ENCODE peak calls at places on chromosomes 1 and 21, in five cellular contexts. K is tibial nerve, R is NCI-H1694, I is kidney glomerular epithelial cell, F is NCI-H345. D is an unnamed sample.

GRCh38 chr1:93758842-93759515 is 77.3 kb upstream of the BCAR3 start:
- DNase-seq in F (no peak), K (no peak), I (no peak), R (no peak), D (no peak)

GRCh38 chr1:21927531-21928237 is 9.4 kb downstream of the HSPG2 start:
- DNase-seq in R (no peak), K (peak), I (no peak), F (no peak), D (no peak)

GRCh38 chr1:168365719-168366474 is 85.2 kb downstream of the TBX19 start:
- DNase-seq in I (no peak), F (no peak), R (no peak), K (no peak), D (no peak)

GRCh38 chr1:39852214-39852791 is 31.0 kb downstream of the TRIT1 start:
- DNase-seq in F (peak), K (no peak), R (peak), I (peak), D (no peak)

GRCh38 chr1:163745204-163745603 is 423.4 kb downstream of the NUF2 start:
- DNase-seq in K (no peak), I (no peak), R (no peak), F (no peak), D (no peak)

GRCh38 chr21:37550618-37551405 is 184.2 kb downstream of the DYRK1A start:
- DNase-seq in I (no peak), R (no peak), K (no peak), F (no peak), D (no peak)

GRCh38 chr21:27372381-27372780 is 405.5 kb upstream of the ADAMTS5 start:
- DNase-seq in I (no peak), F (no peak), R (no peak), K (no peak), D (no peak)

GRCh38 chr1:89609781-89610456 is 23.0 kb upstream of the LRRC8C start:
- DNase-seq in F (no peak), I (no peak), R (no peak), K (no peak), D (no peak)

GRCh38 chr1:9363061-9363471 is 70.4 kb downstream of the SPSB1 start:
- DNase-seq in K (no peak), I (no peak), R (no peak), F (no peak), D (no peak)

GRCh38 chr1:206469933-206470691 is at the start of gene IKBKE:
- DNase-seq in I (peak), F (no peak), R (no peak), K (peak), D (no peak)